ENCODE peak calls at places on chromosomes 16 and 17, in eight cellular contexts. One of them, this sample, is unnamed.

GRCh38 chr16:78509965-78510364 is 410.5 kb downstream of the WWOX start:
- DNase-seq in pancreas: no peak
- DNase-seq in tibial nerve: no peak
- DNase-seq in H7: no peak
- DNase-seq in CD4-positive, CD25-positive, alpha-beta regulatory T cell: no peak
- DNase-seq in cardiac muscle cell: no peak
- DNase-seq in GM23338: no peak
- DNase-seq in adrenal gland: no peak
- DNase-seq in this sample: no peak

GRCh38 chr17:2982854-2983636 is 80.4 kb downstream of the OR1D5 start:
- DNase-seq in pancreas: no peak
- DNase-seq in tibial nerve: no peak
- DNase-seq in H7: no peak
- DNase-seq in CD4-positive, CD25-positive, alpha-beta regulatory T cell: no peak
- DNase-seq in cardiac muscle cell: peak
- DNase-seq in GM23338: no peak
- DNase-seq in adrenal gland: peak
- DNase-seq in this sample: no peak

GRCh38 chr16:87254734-87255133 is 62.5 kb downstream of the C16orf95 start:
- DNase-seq in pancreas: no peak
- DNase-seq in tibial nerve: no peak
- DNase-seq in H7: no peak
- DNase-seq in CD4-positive, CD25-positive, alpha-beta regulatory T cell: no peak
- DNase-seq in cardiac muscle cell: no peak
- DNase-seq in GM23338: no peak
- DNase-seq in adrenal gland: no peak
- DNase-seq in this sample: no peak

GRCh38 chr17:55903028-55903690 is 152.3 kb downstream of the PCTP start:
- DNase-seq in pancreas: no peak
- DNase-seq in tibial nerve: no peak
- DNase-seq in H7: no peak
- DNase-seq in CD4-positive, CD25-positive, alpha-beta regulatory T cell: no peak
- DNase-seq in cardiac muscle cell: no peak
- DNase-seq in GM23338: no peak
- DNase-seq in adrenal gland: no peak
- DNase-seq in this sample: no peak

GRCh38 chr17:1834378-1835149 is 4.8 kb downstream of the RPA1 start:
- DNase-seq in pancreas: no peak
- DNase-seq in tibial nerve: no peak
- DNase-seq in H7: no peak
- DNase-seq in CD4-positive, CD25-positive, alpha-beta regulatory T cell: peak
- DNase-seq in cardiac muscle cell: no peak
- DNase-seq in GM23338: no peak
- DNase-seq in adrenal gland: no peak
- DNase-seq in this sample: no peak

GRCh38 chr17:13107726-13108235 is 90.0 kb upstream of the ELAC2 start:
- DNase-seq in pancreas: no peak
- DNase-seq in tibial nerve: no peak
- DNase-seq in H7: no peak
- DNase-seq in CD4-positive, CD25-positive, alpha-beta regulatory T cell: no peak
- DNase-seq in cardiac muscle cell: no peak
- DNase-seq in GM23338: no peak
- DNase-seq in adrenal gland: no peak
- DNase-seq in this sample: no peak

GRCh38 chr17:7445011-7445927 is at the start of gene CHRNB1:
- DNase-seq in pancreas: peak
- DNase-seq in tibial nerve: peak
- DNase-seq in H7: peak
- DNase-seq in CD4-positive, CD25-positive, alpha-beta regulatory T cell: peak
- DNase-seq in cardiac muscle cell: peak
- DNase-seq in GM23338: peak
- DNase-seq in adrenal gland: peak
- DNase-seq in this sample: no peak

GRCh38 chr17:28643979-28644781 is 778 bp downstream of the BLTP2 start:
- DNase-seq in pancreas: peak
- DNase-seq in tibial nerve: peak
- DNase-seq in H7: peak
- DNase-seq in CD4-positive, CD25-positive, alpha-beta regulatory T cell: peak
- DNase-seq in cardiac muscle cell: peak
- DNase-seq in GM23338: peak
- DNase-seq in adrenal gland: peak
- DNase-seq in this sample: no peak

GRCh38 chr16:68707341-68708152 is 29.5 kb upstream of the CDH1 start:
- DNase-seq in pancreas: peak
- DNase-seq in tibial nerve: no peak
- DNase-seq in H7: peak
- DNase-seq in CD4-positive, CD25-positive, alpha-beta regulatory T cell: no peak
- DNase-seq in cardiac muscle cell: peak
- DNase-seq in GM23338: peak
- DNase-seq in adrenal gland: no peak
- DNase-seq in this sample: peak

GRCh38 chr17:57667461-57667923 is 77.6 kb downstream of the CCDC182 start:
- DNase-seq in pancreas: peak
- DNase-seq in tibial nerve: no peak
- DNase-seq in H7: no peak
- DNase-seq in CD4-positive, CD25-positive, alpha-beta regulatory T cell: no peak
- DNase-seq in cardiac muscle cell: no peak
- DNase-seq in GM23338: no peak
- DNase-seq in adrenal gland: peak
- DNase-seq in this sample: no peak

GRCh38 chr17:43661699-43662431 is at the start of gene MEOX1:
- DNase-seq in pancreas: no peak
- DNase-seq in tibial nerve: no peak
- DNase-seq in H7: no peak
- DNase-seq in CD4-positive, CD25-positive, alpha-beta regulatory T cell: peak
- DNase-seq in cardiac muscle cell: peak
- DNase-seq in GM23338: no peak
- DNase-seq in adrenal gland: no peak
- DNase-seq in this sample: no peak

GRCh38 chr17:43662432-43663141 is 865 bp upstream of the MEOX1 start:
- DNase-seq in pancreas: no peak
- DNase-seq in tibial nerve: no peak
- DNase-seq in H7: peak
- DNase-seq in CD4-positive, CD25-positive, alpha-beta regulatory T cell: peak
- DNase-seq in cardiac muscle cell: no peak
- DNase-seq in GM23338: peak
- DNase-seq in adrenal gland: no peak
- DNase-seq in this sample: no peak

GRCh38 chr17:43659823-43660222 is 1.9 kb downstream of the MEOX1 start:
- DNase-seq in pancreas: no peak
- DNase-seq in tibial nerve: no peak
- DNase-seq in H7: no peak
- DNase-seq in CD4-positive, CD25-positive, alpha-beta regulatory T cell: no peak
- DNase-seq in cardiac muscle cell: no peak
- DNase-seq in GM23338: no peak
- DNase-seq in adrenal gland: no peak
- DNase-seq in this sample: no peak

GRCh38 chr17:43660262-43660661 is 1.5 kb downstream of the MEOX1 start:
- DNase-seq in pancreas: no peak
- DNase-seq in tibial nerve: no peak
- DNase-seq in H7: no peak
- DNase-seq in CD4-positive, CD25-positive, alpha-beta regulatory T cell: no peak
- DNase-seq in cardiac muscle cell: no peak
- DNase-seq in GM23338: no peak
- DNase-seq in adrenal gland: no peak
- DNase-seq in this sample: no peak

DNA sequence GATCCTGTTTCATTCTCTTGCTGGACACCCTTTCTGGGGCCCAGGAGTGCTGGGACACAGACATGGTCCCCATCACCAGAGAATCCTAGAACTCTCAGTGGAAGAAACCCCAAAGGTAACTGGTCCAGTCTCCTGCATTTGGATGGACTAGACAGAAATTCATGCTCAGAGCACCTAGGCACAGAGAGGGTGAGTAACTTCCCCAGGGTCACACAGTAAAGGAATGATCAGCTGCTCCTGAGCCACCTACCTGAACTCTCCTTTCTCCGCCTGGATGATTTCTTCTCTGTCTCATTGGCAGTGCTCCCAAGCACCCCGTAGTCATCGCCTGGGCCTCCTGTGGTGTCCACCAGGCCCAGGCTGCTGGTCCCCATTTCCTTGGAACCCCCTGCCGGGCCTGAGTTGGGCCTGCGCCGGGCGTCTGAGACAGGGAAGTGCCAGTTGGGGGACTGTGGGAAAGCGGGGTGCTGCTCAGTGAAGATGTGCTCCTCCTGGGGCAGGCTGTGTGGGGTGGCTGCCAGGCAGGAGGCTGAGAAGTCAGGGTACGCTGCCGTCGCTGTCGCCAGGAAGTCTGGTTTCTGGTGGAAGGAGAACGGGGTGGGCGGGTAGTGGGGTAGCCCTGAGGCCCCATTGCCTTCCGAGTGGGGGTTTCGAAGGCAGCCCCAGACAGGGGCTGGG is 767 bp downstream of the MEOX1 start:
- DNase-seq in pancreas: no peak
- DNase-seq in tibial nerve: no peak
- DNase-seq in H7: no peak
- DNase-seq in CD4-positive, CD25-positive, alpha-beta regulatory T cell: peak
- DNase-seq in cardiac muscle cell: no peak
- DNase-seq in GM23338: no peak
- DNase-seq in adrenal gland: no peak
- DNase-seq in this sample: no peak
- H3K4me3 ChIP-seq in pancreas: no peak
- H3K4me3 ChIP-seq in tibial nerve: no peak
- H3K4me3 ChIP-seq in H7: no peak
- H3K4me3 ChIP-seq in CD4-positive, CD25-positive, alpha-beta regulatory T cell: peak
- H3K4me3 ChIP-seq in cardiac muscle cell: no peak
- H3K4me3 ChIP-seq in GM23338: no peak
- H3K4me3 ChIP-seq in adrenal gland: no peak
- H3K4me3 ChIP-seq in this sample: no peak

DNA sequence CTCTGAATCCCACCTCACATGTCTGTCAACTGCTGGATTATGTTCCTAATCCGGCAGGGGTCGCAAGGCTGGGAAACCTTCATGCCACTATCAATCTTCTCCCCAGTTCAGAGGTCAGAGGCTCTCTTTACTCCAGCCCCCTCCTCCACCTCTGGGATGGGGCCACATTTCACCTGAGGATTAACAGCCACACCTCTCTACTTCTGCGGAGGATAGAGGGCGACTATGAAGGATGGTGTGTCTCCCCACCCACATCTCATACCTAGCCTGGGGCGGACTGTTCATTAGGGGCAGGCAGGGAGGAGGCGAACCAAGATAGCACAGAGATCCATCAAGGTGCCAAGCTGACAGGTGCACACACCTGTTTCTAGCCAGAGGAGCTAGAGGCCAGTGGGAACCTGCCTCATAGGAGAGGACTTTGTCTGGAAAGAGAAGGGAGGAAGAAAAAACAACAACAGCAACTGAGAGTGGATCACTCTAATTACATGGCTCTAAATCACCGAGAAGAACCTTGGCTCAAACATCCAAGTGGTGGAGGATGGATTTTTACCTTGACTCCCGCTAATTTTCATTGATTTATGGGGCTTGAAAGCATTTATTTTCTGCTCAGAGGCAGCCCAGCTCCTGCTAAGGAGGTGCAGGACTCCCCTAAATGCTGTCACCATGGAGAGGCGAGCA is 41.9 kb upstream of the SKAP1 start:
- DNase-seq in pancreas: no peak
- DNase-seq in tibial nerve: no peak
- DNase-seq in H7: no peak
- DNase-seq in CD4-positive, CD25-positive, alpha-beta regulatory T cell: no peak
- DNase-seq in cardiac muscle cell: no peak
- DNase-seq in GM23338: peak
- DNase-seq in adrenal gland: no peak
- DNase-seq in this sample: peak
- H3K4me3 ChIP-seq in pancreas: no peak
- H3K4me3 ChIP-seq in tibial nerve: no peak
- H3K4me3 ChIP-seq in H7: no peak
- H3K4me3 ChIP-seq in CD4-positive, CD25-positive, alpha-beta regulatory T cell: no peak
- H3K4me3 ChIP-seq in cardiac muscle cell: no peak
- H3K4me3 ChIP-seq in GM23338: no peak
- H3K4me3 ChIP-seq in adrenal gland: no peak
- H3K4me3 ChIP-seq in this sample: no peak

GRCh38 chr17:37147301-37147812 is 198.6 kb downstream of the AATF start:
- DNase-seq in pancreas: no peak
- DNase-seq in tibial nerve: no peak
- DNase-seq in H7: no peak
- DNase-seq in CD4-positive, CD25-positive, alpha-beta regulatory T cell: peak
- DNase-seq in cardiac muscle cell: peak
- DNase-seq in GM23338: no peak
- DNase-seq in adrenal gland: no peak
- DNase-seq in this sample: no peak
- H3K4me3 ChIP-seq in pancreas: no peak
- H3K4me3 ChIP-seq in tibial nerve: no peak
- H3K4me3 ChIP-seq in H7: no peak
- H3K4me3 ChIP-seq in CD4-positive, CD25-positive, alpha-beta regulatory T cell: peak
- H3K4me3 ChIP-seq in cardiac muscle cell: no peak
- H3K4me3 ChIP-seq in GM23338: no peak
- H3K4me3 ChIP-seq in adrenal gland: no peak
- H3K4me3 ChIP-seq in this sample: no peak

DNA sequence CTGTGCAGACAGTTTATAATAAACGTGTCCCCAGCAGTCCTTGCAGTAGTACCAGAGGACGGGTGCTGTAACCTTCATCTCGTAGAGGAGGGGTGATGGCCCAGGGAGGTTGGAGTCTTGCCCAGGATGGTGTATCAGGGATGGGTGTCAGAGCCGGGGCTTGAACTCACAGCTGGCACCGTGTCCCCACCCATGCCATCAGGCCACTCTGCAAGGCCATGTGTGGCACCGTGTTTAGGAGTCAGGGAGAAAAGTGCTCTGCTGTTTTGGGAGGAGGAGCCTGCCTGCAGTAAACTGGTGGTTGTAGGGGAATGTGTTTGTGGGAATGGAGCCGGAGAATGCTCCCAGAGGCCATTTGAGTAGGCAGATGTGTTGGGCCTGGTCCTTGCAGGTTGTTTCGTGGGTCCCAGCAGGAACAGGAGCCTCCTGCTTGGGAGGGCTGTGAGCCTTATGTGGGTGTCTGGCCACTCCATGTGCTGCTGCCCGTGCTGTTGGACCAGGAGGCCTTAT is 1.7 kb downstream of the ADORA2B start:
- DNase-seq in pancreas: no peak
- DNase-seq in tibial nerve: no peak
- DNase-seq in H7: peak
- DNase-seq in CD4-positive, CD25-positive, alpha-beta regulatory T cell: no peak
- DNase-seq in cardiac muscle cell: peak
- DNase-seq in GM23338: no peak
- DNase-seq in adrenal gland: peak
- DNase-seq in this sample: no peak
- H3K4me3 ChIP-seq in pancreas: no peak
- H3K4me3 ChIP-seq in tibial nerve: no peak
- H3K4me3 ChIP-seq in H7: no peak
- H3K4me3 ChIP-seq in CD4-positive, CD25-positive, alpha-beta regulatory T cell: no peak
- H3K4me3 ChIP-seq in cardiac muscle cell: no peak
- H3K4me3 ChIP-seq in GM23338: no peak
- H3K4me3 ChIP-seq in adrenal gland: no peak
- H3K4me3 ChIP-seq in this sample: peak

DNA sequence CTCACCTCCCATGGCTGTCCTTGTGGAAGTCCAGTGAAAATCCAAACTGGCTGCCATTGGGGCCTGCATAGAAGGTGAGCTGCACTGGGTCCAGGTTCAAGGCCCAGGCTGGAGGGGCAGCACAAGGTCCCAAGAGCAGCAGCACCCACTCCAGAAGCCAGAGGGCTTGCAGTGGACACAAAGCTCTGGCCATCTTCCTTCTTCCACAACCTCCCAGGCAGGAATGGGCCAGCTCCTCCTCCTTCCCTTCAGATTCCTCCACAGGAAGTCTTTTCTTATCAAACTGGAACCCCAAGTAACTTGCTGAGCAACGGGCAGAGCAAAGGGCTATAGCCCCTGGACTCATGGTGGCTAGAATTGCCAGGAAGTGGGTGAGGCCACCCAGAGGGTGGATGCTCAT is at the start of gene ITGA2B:
- DNase-seq in pancreas: no peak
- DNase-seq in tibial nerve: no peak
- DNase-seq in H7: no peak
- DNase-seq in CD4-positive, CD25-positive, alpha-beta regulatory T cell: no peak
- DNase-seq in cardiac muscle cell: no peak
- DNase-seq in GM23338: no peak
- DNase-seq in adrenal gland: no peak
- DNase-seq in this sample: no peak
- H3K4me3 ChIP-seq in pancreas: no peak
- H3K4me3 ChIP-seq in tibial nerve: no peak
- H3K4me3 ChIP-seq in H7: no peak
- H3K4me3 ChIP-seq in CD4-positive, CD25-positive, alpha-beta regulatory T cell: no peak
- H3K4me3 ChIP-seq in cardiac muscle cell: no peak
- H3K4me3 ChIP-seq in GM23338: no peak
- H3K4me3 ChIP-seq in adrenal gland: no peak
- H3K4me3 ChIP-seq in this sample: no peak

This sample was measured in keratinocyte.